ENCODE peak calls at places on chromosomes 6 and 20, in five cellular contexts. One of them, this sample, is unnamed. For H3K4me1, the result is how much of the 10 kb centered on the place peaks cover.

GRCh38 chr6:33583591-33584155 is 3.6 kb upstream of the BAK1 start:
- DNase-seq in IMR-90: no peak
- DNase-seq in MM.1S: no peak
- DNase-seq in endodermal cell: peak
- DNase-seq in PC-3: peak
- DNase-seq in this sample: peak

GRCh38 chr6:170545405-170545804 is 7.7 kb downstream of the PSMB1 start:
- DNase-seq in endodermal cell: no peak
- DNase-seq in MM.1S: no peak
- DNase-seq in IMR-90: peak
- DNase-seq in PC-3: no peak
- DNase-seq in this sample: no peak

GRCh38 chr20:47989957-47990356 is 204.7 kb upstream of the SULF2 start:
- DNase-seq in IMR-90: no peak
- DNase-seq in PC-3: peak
- DNase-seq in endodermal cell: no peak
- DNase-seq in MM.1S: no peak
- DNase-seq in this sample: no peak

GRCh38 chr20:44856847-44857448 is 28.6 kb upstream of the YWHAB start:
- DNase-seq in endodermal cell: no peak
- DNase-seq in IMR-90: peak
- DNase-seq in MM.1S: no peak
- DNase-seq in PC-3: peak
- DNase-seq in this sample: peak

GRCh38 chr6:37354526-37355384 is 972 bp downstream of the RNF8 start:
- DNase-seq in PC-3: peak
- DNase-seq in MM.1S: no peak
- DNase-seq in IMR-90: peak
- DNase-seq in endodermal cell: peak
- DNase-seq in this sample: peak

GRCh38 chr6:168905451-168906090 is 348.1 kb downstream of the THBS2 start:
- DNase-seq in IMR-90: no peak
- DNase-seq in MM.1S: no peak
- DNase-seq in endodermal cell: no peak
- DNase-seq in PC-3: no peak
- DNase-seq in this sample: no peak

GRCh38 chr6:151349651-151350270 is 41.6 kb downstream of the ZBTB2 start:
- DNase-seq in endodermal cell: no peak
- DNase-seq in MM.1S: no peak
- DNase-seq in IMR-90: no peak
- DNase-seq in PC-3: no peak
- DNase-seq in this sample: no peak

GRCh38 chr6:46749731-46750130 is 3.0 kb downstream of the ANKRD66 start:
- DNase-seq in MM.1S: no peak
- DNase-seq in IMR-90: no peak
- DNase-seq in PC-3: no peak
- DNase-seq in endodermal cell: peak
- DNase-seq in this sample: no peak

GRCh38 chr6:41706876-41707564 is 28.4 kb downstream of the TFEB start:
- DNase-seq in PC-3: no peak
- DNase-seq in IMR-90: peak
- DNase-seq in endodermal cell: no peak
- DNase-seq in MM.1S: no peak
- DNase-seq in this sample: peak
- H3K27ac ChIP-seq in PC-3: no peak
- H3K27ac ChIP-seq in IMR-90: no peak
- H3K27ac ChIP-seq in endodermal cell: no peak
- H3K27ac ChIP-seq in MM.1S: no peak
- H3K27ac ChIP-seq in this sample: peak

GRCh38 chr6:157845493-157846259 is 22.6 kb downstream of the SNX9 start:
- DNase-seq in PC-3: peak
- DNase-seq in MM.1S: no peak
- DNase-seq in IMR-90: peak
- DNase-seq in endodermal cell: no peak
- DNase-seq in this sample: no peak
- H3K4me1 ChIP-seq in PC-3: under half
- H3K4me1 ChIP-seq in MM.1S: under half
- H3K4me1 ChIP-seq in IMR-90: under half
- H3K4me1 ChIP-seq in endodermal cell: under half
- H3K4me1 ChIP-seq in this sample: under half

GRCh38 chr20:53582574-53583351 is 10.9 kb downstream of the ZNF217 start:
- DNase-seq in IMR-90: peak
- DNase-seq in PC-3: peak
- DNase-seq in MM.1S: no peak
- DNase-seq in endodermal cell: peak
- DNase-seq in this sample: no peak
- H3K9ac ChIP-seq in IMR-90: peak
- H3K9ac ChIP-seq in PC-3: peak
- H3K9ac ChIP-seq in MM.1S: peak
- H3K9ac ChIP-seq in endodermal cell: no peak
- H3K9ac ChIP-seq in this sample: no peak

GRCh38 chr6:52392944-52393343 is 27.2 kb upstream of the EFHC1 start:
- DNase-seq in PC-3: peak
- DNase-seq in endodermal cell: no peak
- DNase-seq in IMR-90: peak
- DNase-seq in MM.1S: no peak
- DNase-seq in this sample: no peak
- H3K27ac ChIP-seq in PC-3: no peak
- H3K27ac ChIP-seq in endodermal cell: no peak
- H3K27ac ChIP-seq in IMR-90: no peak
- H3K27ac ChIP-seq in MM.1S: no peak
- H3K27ac ChIP-seq in this sample: no peak

DNA sequence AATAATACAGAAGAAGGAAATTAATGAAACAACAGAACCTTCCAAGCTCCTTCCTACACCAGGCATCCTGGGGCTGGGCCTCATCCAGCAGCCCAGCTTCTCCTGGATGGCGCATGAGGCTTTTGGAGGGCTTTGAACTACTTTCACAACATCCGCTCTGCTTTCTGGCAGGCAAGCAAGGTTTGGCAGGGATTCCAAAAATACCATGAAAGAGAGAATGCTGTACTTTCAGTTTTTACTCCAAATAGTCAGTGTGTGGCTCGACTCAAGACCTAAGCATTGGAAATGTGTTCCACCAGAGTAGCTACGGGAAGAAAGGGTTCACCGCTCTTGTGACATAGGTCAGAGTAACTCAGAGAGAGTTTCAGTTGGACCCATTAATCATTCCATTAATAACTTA is 125.4 kb downstream of the OPRM1 start:
- DNase-seq in PC-3: no peak
- DNase-seq in MM.1S: no peak
- DNase-seq in endodermal cell: no peak
- DNase-seq in IMR-90: peak
- DNase-seq in this sample: no peak
- H3K4me1 ChIP-seq in PC-3: under half
- H3K4me1 ChIP-seq in MM.1S: under half
- H3K4me1 ChIP-seq in endodermal cell: under half
- H3K4me1 ChIP-seq in IMR-90: under half
- H3K4me1 ChIP-seq in this sample: under half

GRCh38 chr6:1820714-1821113 is 211.0 kb downstream of the FOXC1 start:
- DNase-seq in IMR-90: no peak
- DNase-seq in PC-3: no peak
- DNase-seq in MM.1S: no peak
- DNase-seq in endodermal cell: no peak
- DNase-seq in this sample: no peak

GRCh38 chr6:1819007-1819406 is 209.3 kb downstream of the FOXC1 start:
- DNase-seq in IMR-90: no peak
- DNase-seq in MM.1S: no peak
- DNase-seq in endodermal cell: no peak
- DNase-seq in PC-3: no peak
- DNase-seq in this sample: no peak

GRCh38 chr6:1820165-1820564 is 210.4 kb downstream of the FOXC1 start:
- DNase-seq in PC-3: no peak
- DNase-seq in IMR-90: peak
- DNase-seq in MM.1S: no peak
- DNase-seq in endodermal cell: no peak
- DNase-seq in this sample: no peak

GRCh38 chr6:1825277-1825676 is 215.6 kb downstream of the FOXC1 start:
- DNase-seq in MM.1S: no peak
- DNase-seq in PC-3: no peak
- DNase-seq in IMR-90: no peak
- DNase-seq in endodermal cell: no peak
- DNase-seq in this sample: no peak

DNA sequence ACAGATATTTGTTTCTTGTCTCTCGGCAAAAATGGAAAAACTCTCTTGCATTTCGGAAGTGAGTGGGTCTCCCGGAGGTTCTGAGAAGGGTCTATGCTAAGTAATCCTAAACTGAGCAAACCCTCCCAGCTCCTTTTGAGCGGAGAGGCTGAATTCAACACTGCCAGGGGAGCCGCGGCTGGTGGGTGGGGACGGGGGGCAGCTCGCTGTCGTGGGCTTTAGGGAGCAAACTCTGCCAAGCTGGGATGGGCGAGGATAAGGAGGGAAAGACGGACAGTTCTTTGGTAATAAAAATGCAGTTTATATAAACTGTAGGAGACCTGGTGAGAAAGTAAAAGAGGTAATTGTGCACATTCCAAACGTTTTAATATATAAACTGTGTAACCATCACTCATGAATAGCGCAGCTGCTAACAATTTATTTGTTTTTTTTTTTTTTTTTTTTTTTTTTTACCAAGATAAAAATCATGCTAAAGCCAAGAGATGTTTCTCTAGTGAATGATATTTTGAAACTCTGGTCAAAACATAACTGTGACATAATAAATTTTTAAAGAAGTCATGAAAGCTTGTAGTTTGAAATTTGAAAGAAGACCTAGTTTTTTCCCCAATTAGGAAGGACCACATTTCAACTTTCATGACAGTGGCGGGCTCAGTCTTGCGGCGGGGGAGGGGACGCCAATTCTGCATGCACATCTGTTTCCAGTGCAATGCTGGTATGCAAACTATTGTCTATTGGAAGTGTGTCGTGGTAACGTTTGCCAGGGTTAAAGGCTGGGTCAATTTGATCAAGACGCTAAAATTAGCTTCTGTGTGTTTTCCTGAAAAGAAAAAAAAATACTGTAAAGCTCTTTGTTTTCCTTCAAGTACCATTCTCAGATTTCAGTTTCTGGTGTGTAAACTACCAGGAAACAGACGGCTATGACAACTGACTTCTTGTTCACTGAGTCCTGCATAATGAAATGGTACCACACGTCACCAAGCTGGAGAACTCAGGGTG is 211.8 kb downstream of the FOXC1 start:
- DNase-seq in MM.1S: peak
- DNase-seq in IMR-90: peak
- DNase-seq in endodermal cell: no peak
- DNase-seq in PC-3: no peak
- DNase-seq in this sample: no peak
- H3K9ac ChIP-seq in MM.1S: no peak
- H3K9ac ChIP-seq in IMR-90: no peak
- H3K9ac ChIP-seq in endodermal cell: no peak
- H3K9ac ChIP-seq in PC-3: no peak
- H3K9ac ChIP-seq in this sample: no peak